ENCODE peak calls at places on chromosomes 13 and 19, in eight cellular contexts. U, W, H, A, O, F, L and I are unnamed samples.

GRCh38 chr19:21947775-21948174 is 63.0 kb downstream of the ZNF208 start:
- DNase-seq in U (no peak), W (no peak), H (no peak), A (no peak), O (no peak), F (no peak), L (peak; percentile 0), I (no peak)

GRCh38 chr19:55453861-55454260 is 7.6 kb downstream of the ISOC2 start:
- DNase-seq in U (no peak), W (no peak), H (no peak), A (no peak), O (no peak), F (no peak), L (no peak), I (no peak)

GRCh38 chr13:105485061-105485460 is 1050.4 kb downstream of the EFNB2 start:
- DNase-seq in U (no peak), W (no peak), H (no peak), A (no peak), O (no peak), F (no peak), L (peak; percentile 22), I (no peak)

GRCh38 chr13:64158910-64159309 is 2743.3 kb upstream of the PCDH20 start:
- DNase-seq in U (no peak), W (no peak), H (no peak), A (no peak), O (no peak), F (no peak), L (peak; percentile 72), I (no peak)

GRCh38 chr19:53576941-53577653 is 39.2 kb downstream of the ZNF331 start:
- DNase-seq in U (no peak), W (no peak), H (no peak), A (no peak), O (no peak), F (no peak), L (no peak), I (no peak)

GRCh38 chr13:44573071-44573470 is 3.1 kb downstream of the TSC22D1 start:
- DNase-seq in U (no peak), W (no peak), H (no peak), A (no peak), O (no peak), F (no peak), L (no peak), I (no peak)

GRCh38 chr19:926595-927043 is 784 bp downstream of the ARID3A start:
- DNase-seq in U (no peak), W (peak; percentile 85), H (no peak), A (no peak), O (no peak), F (no peak), L (no peak), I (no peak)

GRCh38 chr19:55460670-55461258 is 678 bp downstream of the ISOC2 start:
- DNase-seq in U (peak; percentile 43), W (peak; percentile 94), H (no peak), A (peak; percentile 44), O (peak; percentile 84), F (no peak), L (peak; percentile 69), I (no peak)

GRCh38 chr13:90800082-90800746 is 547.3 kb upstream of the MIR17HG start:
- DNase-seq in U (peak; percentile 19), W (peak; percentile 73), H (no peak), A (no peak), O (no peak), F (no peak), L (no peak), I (no peak)

GRCh38 chr13:45621950-45622349 is 6.4 kb upstream of the ERICH6B start:
- DNase-seq in U (no peak), W (no peak), H (no peak), A (no peak), O (no peak), F (no peak), L (no peak), I (no peak)

GRCh38 chr13:22461854-22462565 is 718.8 kb upstream of the SGCG start:
- DNase-seq in U (no peak), W (no peak), H (no peak), A (no peak), O (no peak), F (no peak), L (no peak), I (no peak)

GRCh38 chr19:12913011-12913561 is 6.0 kb downstream of the SYCE2 start:
- DNase-seq in U (peak; percentile 74), W (peak; percentile 82), H (no peak), A (no peak), O (peak; percentile 91), F (no peak), L (peak; percentile 36), I (no peak)

GRCh38 chr13:95535243-95535642 is 17.3 kb upstream of the CLDN10 start:
- DNase-seq in U (no peak), W (no peak), H (no peak), A (no peak), O (no peak), F (no peak), L (peak; percentile 89), I (no peak)

GRCh38 chr13:20399961-20400360 is 125.7 kb downstream of the CRYL1 start:
- DNase-seq in U (no peak), W (peak; percentile 40), H (no peak), A (no peak), O (no peak), F (no peak), L (no peak), I (no peak)

GRCh38 chr19:48135411-48135810 is 24.8 kb upstream of the PLA2G4C start:
- DNase-seq in U (no peak), W (no peak), H (no peak), A (no peak), O (peak; percentile 7), F (no peak), L (no peak), I (no peak)

GRCh38 chr13:40780822-40781401 is 8.5 kb upstream of the SLC25A15 start:
- DNase-seq in U (no peak), W (no peak), H (no peak), A (no peak), O (no peak), F (no peak), L (no peak), I (no peak)

GRCh38 chr19:4815426-4816387 is 15.8 kb downstream of the TICAM1 start:
- DNase-seq in U (peak; percentile 88), W (peak; percentile 92), H (peak; percentile 59), A (peak; percentile 73), O (no peak), F (peak; percentile 76), L (peak; percentile 86), I (peak; percentile 94)